ENCODE peak calls at places on chromosomes 2 and 18, in seven cellular contexts. V is GM23248; P is H7; Z is tibial artery; I is CD4-positive, alpha-beta T cell; H is mesendoderm; T is left ventricle myocardium inferior. S is an unnamed sample. For H3K27me3, the result is how much of the 10 kb centered on the place peaks cover.

GRCh38 chr2:10932345-10933151 is 20.8 kb downstream of the KCNF1 start:
- DNase-seq in V (no peak), P (no peak), Z (no peak), I (no peak), H (no peak), T (no peak), S (no peak)

GRCh38 chr18:41513438-41513837 is 441.6 kb upstream of the PIK3C3 start:
- DNase-seq in V (no peak), P (no peak), Z (no peak), I (no peak), H (no peak), T (no peak), S (no peak)

GRCh38 chr2:112198780-112199179 is 56.1 kb downstream of the ZC3H8 start:
- DNase-seq in V (peak), P (no peak), Z (no peak), I (no peak), H (no peak), T (no peak), S (peak)

GRCh38 chr2:127612111-127612822 is 33.7 kb upstream of the GPR17 start:
- DNase-seq in V (no peak), P (peak), Z (no peak), I (no peak), H (no peak), T (no peak), S (no peak)

GRCh38 chr2:237490009-237490804 is 3.2 kb downstream of the MLPH start:
- DNase-seq in V (no peak), P (peak), Z (no peak), I (no peak), H (peak), T (no peak), S (no peak)

GRCh38 chr2:96073170-96073775 is 38.6 kb upstream of the GPAT2 start:
- DNase-seq in V (no peak), P (no peak), Z (no peak), I (no peak), H (no peak), T (no peak), S (peak)

GRCh38 chr2:135258193-135258592 is 206.1 kb downstream of the RAB3GAP1 start:
- DNase-seq in V (no peak), P (peak), Z (no peak), I (no peak), H (peak), T (no peak), S (peak)

GRCh38 chr18:3485153-3486149 is 35.5 kb downstream of the TGIF1 start:
- DNase-seq in V (no peak), P (no peak), Z (no peak), I (no peak), H (no peak), T (no peak), S (peak)

GRCh38 chr2:222736301-222736700 is 64.8 kb downstream of the MOGAT1 start:
- DNase-seq in V (peak), P (no peak), Z (no peak), I (no peak), H (no peak), T (no peak), S (no peak)

GRCh38 chr2:11778923-11779757 is 32.7 kb downstream of the LPIN1 start:
- DNase-seq in V (peak), P (peak), Z (peak), I (peak), H (peak), T (peak), S (peak)

GRCh38 chr2:238667008-238667407 is 180.9 kb upstream of the TWIST2 start:
- DNase-seq in V (peak), P (no peak), Z (no peak), I (no peak), H (no peak), T (no peak), S (peak)

GRCh38 chr18:36931116-36931515 is 102.2 kb downstream of the KIAA1328 start:
- DNase-seq in V (no peak), P (no peak), Z (no peak), I (no peak), H (no peak), T (no peak), S (no peak)

GRCh38 chr18:14919666-14920065 is 171.7 kb downstream of the ANKRD30B start:
- DNase-seq in V (no peak), P (no peak), Z (no peak), I (no peak), H (no peak), T (no peak), S (peak)

GRCh38 chr18:32480581-32480980 is 9.9 kb upstream of the GAREM1 start:
- DNase-seq in V (no peak), P (no peak), Z (no peak), I (no peak), H (no peak), T (no peak), S (no peak)

GRCh38 chr2:201513271-201513670 is 61.7 kb downstream of the STRADB start:
- DNase-seq in V (peak), P (no peak), Z (no peak), I (no peak), H (no peak), T (no peak), S (no peak)

GRCh38 chr18:63148449-63149199 is 170.9 kb downstream of the BCL2 start:
- DNase-seq in V (peak), P (no peak), Z (peak), I (no peak), H (no peak), T (no peak), S (no peak)

GRCh38 chr2:186349508-186349907 is 136.6 kb upstream of the ZC3H15 start:
- DNase-seq in V (peak), P (no peak), Z (no peak), I (no peak), H (no peak), T (no peak), S (no peak)

GRCh38 chr2:44016282-44016681 is 20.5 kb upstream of the LRPPRC start:
- DNase-seq in V (peak), P (peak), Z (no peak), I (no peak), H (peak), T (peak), S (no peak)

GRCh38 chr2:239920616-239921365 is 104.4 kb downstream of the NDUFA10 start:
- DNase-seq in V (no peak), P (no peak), Z (no peak), I (no peak), H (no peak), T (no peak), S (no peak)

GRCh38 chr18:33560686-33561370 is 17.2 kb upstream of the ASXL3 start:
- DNase-seq in V (peak), P (no peak), Z (no peak), I (no peak), H (peak), T (no peak), S (no peak)

GRCh38 chr2:126154256-126154655 is 501.7 kb upstream of the GYPC start:
- DNase-seq in V (no peak), P (no peak), Z (no peak), I (no peak), H (no peak), T (no peak), S (no peak)

GRCh38 chr18:60883594-60883993 is 449.6 kb upstream of the CDH20 start:
- DNase-seq in V (no peak), P (no peak), Z (no peak), I (no peak), H (no peak), T (no peak), S (no peak)

GRCh38 chr18:2979871-2980606 is 32.9 kb downstream of the LPIN2 start:
- DNase-seq in V (peak), P (no peak), Z (peak), I (no peak), H (no peak), T (no peak), S (no peak)

GRCh38 chr2:151374426-151374825 is 17.0 kb downstream of the TNFAIP6 start:
- DNase-seq in V (peak), P (no peak), Z (no peak), I (no peak), H (no peak), T (no peak), S (no peak)

DNA sequence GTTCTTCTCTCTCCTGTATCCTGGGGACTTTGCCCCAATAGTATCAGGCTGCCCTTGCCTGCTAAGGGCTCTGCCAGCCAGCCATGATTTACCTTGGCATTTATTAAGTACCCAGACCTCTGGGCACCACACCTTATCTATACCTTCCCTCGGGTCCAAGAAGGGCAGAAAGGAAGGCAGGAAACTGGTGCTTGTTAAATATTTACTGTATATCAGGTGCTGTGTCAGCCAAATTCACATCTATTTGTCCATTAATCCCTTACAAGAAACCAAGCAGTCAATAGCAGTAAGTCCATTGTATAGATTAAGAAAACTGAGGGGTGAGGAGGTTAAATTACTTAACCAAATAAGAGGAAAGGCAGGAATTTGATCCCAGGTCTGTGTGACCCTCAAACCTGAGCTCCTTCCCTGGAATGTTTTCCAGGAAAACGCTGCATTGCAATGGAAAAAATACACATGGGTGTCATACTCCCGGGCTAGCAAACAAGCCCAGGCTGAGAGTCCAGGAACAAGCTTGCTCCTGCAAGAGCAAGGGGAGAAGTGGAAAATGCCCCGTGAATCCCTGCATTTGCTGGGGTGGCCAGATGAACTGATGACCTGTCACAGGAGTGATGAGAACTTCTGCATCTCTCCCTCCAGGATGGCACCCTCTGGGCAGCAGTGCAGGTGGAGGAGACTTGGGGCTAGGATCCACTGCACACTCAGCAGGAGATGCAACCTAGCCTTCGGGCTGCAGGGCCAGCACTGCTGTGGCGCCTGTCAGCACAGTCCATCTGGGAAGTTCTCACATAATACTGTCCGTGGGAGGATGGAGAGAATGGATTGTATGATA is 30.4 kb downstream of the CIB4 start:
- DNase-seq in V (no peak), P (no peak), Z (no peak), I (no peak), H (no peak), T (no peak), S (no peak)
- H3K27me3 ChIP-seq in V (half or more), P (under half), Z (under half), I (under half), H (under half), T (half or more), S (under half)

GRCh38 chr2:99911711-99912110 is 230.7 kb downstream of the AFF3 start:
- DNase-seq in V (no peak), P (no peak), Z (no peak), I (no peak), H (no peak), T (no peak), S (no peak)
- H3K27me3 ChIP-seq in V (under half), P (under half), Z (under half), I (under half), H (under half), T (under half), S (under half)

GRCh38 chr18:22173221-22173927 is 4.0 kb downstream of the GATA6 start:
- DNase-seq in V (no peak), P (no peak), Z (no peak), I (no peak), H (no peak), T (no peak), S (no peak)
- H3K27me3 ChIP-seq in V (under half), P (half or more), Z (under half), I (half or more), H (under half), T (under half), S (under half)

DNA sequence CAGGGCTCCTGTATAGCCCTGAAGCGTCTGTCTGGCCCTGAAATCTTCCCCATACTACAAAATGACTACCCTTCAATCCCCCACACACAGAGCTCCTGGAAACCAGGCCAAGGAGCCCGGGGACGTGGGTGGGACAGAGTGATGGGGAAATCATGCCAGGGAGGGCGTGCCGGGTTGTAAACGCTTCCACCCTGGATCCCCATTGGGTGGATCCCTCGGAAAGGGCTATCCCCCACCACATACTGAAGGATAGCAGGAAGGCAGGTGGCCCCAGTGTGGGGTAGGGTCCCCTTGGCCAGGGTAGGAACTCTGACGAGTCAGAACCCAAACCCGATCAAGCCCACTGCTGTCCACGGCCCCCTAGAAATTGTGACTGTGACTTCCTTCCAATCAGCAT is 91.7 kb downstream of the INHBB start:
- DNase-seq in V (peak), P (no peak), Z (no peak), I (no peak), H (no peak), T (no peak), S (no peak)
- H3K27me3 ChIP-seq in V (under half), P (under half), Z (under half), I (under half), H (under half), T (half or more), S (under half)

GRCh38 chr18:57533901-57534300 is 52.6 kb downstream of the FECH start:
- DNase-seq in V (no peak), P (no peak), Z (no peak), I (no peak), H (no peak), T (no peak), S (no peak)

GRCh38 chr18:57532987-57533386 is 53.5 kb downstream of the FECH start:
- DNase-seq in V (no peak), P (no peak), Z (no peak), I (no peak), H (no peak), T (no peak), S (no peak)

GRCh38 chr18:57534535-57534934 is 52.0 kb downstream of the FECH start:
- DNase-seq in V (no peak), P (no peak), Z (no peak), I (no peak), H (no peak), T (no peak), S (no peak)

GRCh38 chr18:57529151-57529550 is 57.4 kb downstream of the FECH start:
- DNase-seq in V (no peak), P (no peak), Z (no peak), I (no peak), H (no peak), T (no peak), S (no peak)

GRCh38 chr18:57533399-57533884 is 53.1 kb downstream of the FECH start:
- DNase-seq in V (no peak), P (peak), Z (no peak), I (no peak), H (peak), T (no peak), S (no peak)
- H3K27me3 ChIP-seq in V (under half), P (under half), Z (under half), I (under half), H (under half), T (under half), S (under half)

GRCh38 chr18:75638597-75639467 is 211.3 kb upstream of the SMIM21 start:
- DNase-seq in V (peak), P (peak), Z (no peak), I (no peak), H (peak), T (peak), S (peak)
- H3K27me3 ChIP-seq in V (under half), P (under half), Z (under half), I (under half), H (under half), T (under half), S (under half)